ENCODE peak calls at places on chromosomes 12 and 14, in eight cellular contexts. P is GM10248, N is stomach, O is AG09309, U is astrocyte of the spinal cord, W is B cell, H is lung, C is right atrium auricular region. T is an unnamed sample.

GRCh38 chr12:62813031-62813829 is 121.7 kb downstream of the PPM1H start:
- DNase-seq in P (peak), N (peak), O (peak), U (peak), W (peak), H (peak), C (peak), T (peak)

GRCh38 chr12:78671295-78671694 is 193.3 kb upstream of the SYT1 start:
- DNase-seq in P (no peak), N (no peak), O (no peak), U (peak), W (no peak), H (no peak), C (no peak), T (peak)

GRCh38 chr14:80638620-80639215 is 302.8 kb downstream of the CEP128 start:
- DNase-seq in P (no peak), N (no peak), O (peak), U (peak), W (no peak), H (no peak), C (no peak), T (peak)

GRCh38 chr12:125140918-125141573 is 75.8 kb downstream of the AACS start:
- DNase-seq in P (no peak), N (no peak), O (peak), U (peak), W (no peak), H (no peak), C (no peak), T (peak)

GRCh38 chr14:60349663-60350365 is 100.8 kb downstream of the PPM1A start:
- DNase-seq in P (peak), N (peak), O (peak), U (peak), W (peak), H (no peak), C (no peak), T (peak)

GRCh38 chr14:99673328-99674063 is 10.6 kb upstream of the CYP46A1 start:
- DNase-seq in P (no peak), N (no peak), O (no peak), U (no peak), W (no peak), H (no peak), C (no peak), T (no peak)

GRCh38 chr14:90580381-90581335 is 183.8 kb downstream of the CALM1 start:
- DNase-seq in P (no peak), N (no peak), O (no peak), U (peak), W (no peak), H (no peak), C (no peak), T (no peak)

GRCh38 chr14:62691613-62692489 is 353.4 kb downstream of the KCNH5 start:
- DNase-seq in P (no peak), N (peak), O (peak), U (peak), W (no peak), H (peak), C (no peak), T (peak)

GRCh38 chr14:22976620-22977433 is 5.5 kb downstream of the AJUBA start:
- DNase-seq in P (no peak), N (peak), O (no peak), U (peak), W (no peak), H (peak), C (no peak), T (peak)

GRCh38 chr14:55578511-55578910 is 1.5 kb upstream of the KTN1 start:
- DNase-seq in P (no peak), N (no peak), O (no peak), U (no peak), W (no peak), H (no peak), C (no peak), T (no peak)

GRCh38 chr12:55823419-55823818 is 5.6 kb downstream of the ORMDL2 start:
- DNase-seq in P (no peak), N (no peak), O (no peak), U (no peak), W (no peak), H (no peak), C (no peak), T (no peak)

GRCh38 chr12:108815875-108816594 is 41.3 kb downstream of the SSH1 start:
- DNase-seq in P (no peak), N (no peak), O (no peak), U (no peak), W (no peak), H (no peak), C (no peak), T (peak)

GRCh38 chr12:15534870-15535269 is 212.6 kb downstream of the PTPRO start:
- DNase-seq in P (no peak), N (no peak), O (no peak), U (no peak), W (no peak), H (peak), C (no peak), T (peak)

GRCh38 chr12:102645968-102646367 is 165.6 kb upstream of the IGF1 start:
- DNase-seq in P (no peak), N (no peak), O (no peak), U (no peak), W (no peak), H (no peak), C (no peak), T (no peak)

GRCh38 chr12:124474709-124475108 is 92.7 kb downstream of the NCOR2 start:
- DNase-seq in P (no peak), N (no peak), O (no peak), U (no peak), W (no peak), H (no peak), C (no peak), T (no peak)

GRCh38 chr12:68137278-68137930 is 22.1 kb downstream of the IFNG start:
- DNase-seq in P (no peak), N (no peak), O (no peak), U (no peak), W (no peak), H (no peak), C (no peak), T (no peak)

GRCh38 chr14:90512332-90512951 is 115.6 kb downstream of the CALM1 start:
- DNase-seq in P (no peak), N (peak), O (no peak), U (no peak), W (no peak), H (no peak), C (no peak), T (no peak)

GRCh38 chr12:13196302-13196921 is at the start of gene EMP1:
- DNase-seq in P (peak), N (peak), O (peak), U (peak), W (peak), H (peak), C (peak), T (peak)

GRCh38 chr12:28870839-28871440 is 278.1 kb upstream of the FAR2 start:
- DNase-seq in P (no peak), N (no peak), O (no peak), U (peak), W (no peak), H (no peak), C (no peak), T (peak)

GRCh38 chr14:99527427-99528076 is 46.3 kb downstream of the CCNK start:
- DNase-seq in P (no peak), N (no peak), O (no peak), U (no peak), W (no peak), H (no peak), C (no peak), T (no peak)

GRCh38 chr12:106025129-106025528 is 113.6 kb downstream of the NUAK1 start:
- DNase-seq in P (no peak), N (no peak), O (no peak), U (no peak), W (no peak), H (no peak), C (no peak), T (no peak)

GRCh38 chr14:53953828-53954550 is 2.6 kb downstream of the BMP4 start:
- DNase-seq in P (no peak), N (no peak), O (no peak), U (peak), W (no peak), H (no peak), C (no peak), T (peak)

GRCh38 chr14:60931206-60931605 is 49.7 kb downstream of the TRMT5 start:
- DNase-seq in P (no peak), N (no peak), O (no peak), U (peak), W (no peak), H (no peak), C (no peak), T (no peak)

GRCh38 chr14:69090187-69090789 is 62.6 kb downstream of the DCAF5 start:
- DNase-seq in P (no peak), N (no peak), O (no peak), U (peak), W (peak), H (no peak), C (no peak), T (peak)

GRCh38 chr14:60008042-60008441 is 83.7 kb upstream of the PCNX4 start:
- DNase-seq in P (no peak), N (no peak), O (no peak), U (no peak), W (no peak), H (no peak), C (no peak), T (no peak)

GRCh38 chr12:119540476-119540875 is 53.1 kb upstream of the TMEM233 start:
- DNase-seq in P (no peak), N (no peak), O (no peak), U (no peak), W (no peak), H (no peak), C (no peak), T (no peak)

GRCh38 chr14:22438742-22439141 is 150.3 kb downstream of the DAD1 start:
- DNase-seq in P (no peak), N (no peak), O (no peak), U (no peak), W (no peak), H (no peak), C (no peak), T (no peak)

GRCh38 chr14:101035466-101036225 is 132.1 kb upstream of the RTL1 start:
- DNase-seq in P (no peak), N (no peak), O (no peak), U (no peak), W (no peak), H (no peak), C (no peak), T (no peak)

GRCh38 chr12:102169922-102170698 is 27.5 kb downstream of the PMCH start:
- DNase-seq in P (peak), N (no peak), O (no peak), U (peak), W (peak), H (no peak), C (no peak), T (peak)

GRCh38 chr12:12017798-12018197 is 52.9 kb upstream of the BCL2L14 start:
- DNase-seq in P (no peak), N (no peak), O (no peak), U (no peak), W (no peak), H (no peak), C (no peak), T (no peak)

GRCh38 chr14:54881235-54881760 is 21.3 kb downstream of the GCH1 start:
- DNase-seq in P (no peak), N (no peak), O (no peak), U (peak), W (peak), H (no peak), C (no peak), T (peak)

GRCh38 chr14:31291210-31291609 is 83.6 kb upstream of the HECTD1 start:
- DNase-seq in P (no peak), N (no peak), O (no peak), U (peak), W (no peak), H (no peak), C (no peak), T (no peak)

GRCh38 chr12:117486840-117487659 is 125.6 kb upstream of the NOS1 start:
- DNase-seq in P (no peak), N (peak), O (no peak), U (peak), W (no peak), H (no peak), C (no peak), T (peak)

GRCh38 chr14:78143489-78144145 is 26.6 kb upstream of the NRXN3 start:
- DNase-seq in P (no peak), N (no peak), O (no peak), U (peak), W (no peak), H (no peak), C (no peak), T (peak)

GRCh38 chr12:45918818-45919217 is 71.6 kb downstream of the SCAF11 start:
- DNase-seq in P (no peak), N (no peak), O (no peak), U (no peak), W (no peak), H (no peak), C (no peak), T (no peak)

GRCh38 chr14:61211476-61212262 is 69.5 kb downstream of the TMEM30B start:
- DNase-seq in P (no peak), N (no peak), O (no peak), U (no peak), W (no peak), H (no peak), C (no peak), T (no peak)

GRCh38 chr14:29536886-29537511 is 390.6 kb downstream of the PRKD1 start:
- DNase-seq in P (no peak), N (no peak), O (peak), U (peak), W (no peak), H (no peak), C (no peak), T (peak)
- TF ChIP-seq CTCF in P (no peak), N (no peak), O (peak), U (peak), W (peak), H (no peak), C (peak), T (peak)

GRCh38 chr12:613996-614726 is 49.1 kb downstream of the NINJ2 start:
- DNase-seq in P (peak), N (peak), O (no peak), U (peak), W (peak), H (no peak), C (no peak), T (peak)
- TF ChIP-seq CTCF in P (peak), N (peak), O (peak), U (peak), W (peak), H (no peak), C (peak), T (no peak)

GRCh38 chr12:64678248-64678647 is 68.0 kb downstream of the RASSF3 start:
- DNase-seq in P (no peak), N (no peak), O (no peak), U (no peak), W (no peak), H (no peak), C (no peak), T (no peak)
- TF ChIP-seq CTCF in P (no peak), N (no peak), O (no peak), U (no peak), W (peak), H (no peak), C (no peak), T (no peak)

GRCh38 chr14:96038920-96039632 is at the start of gene C14orf132:
- DNase-seq in P (peak), N (peak), O (no peak), U (peak), W (peak), H (peak), C (peak), T (no peak)

GRCh38 chr14:96040836-96041371 is 1.7 kb downstream of the C14orf132 start:
- DNase-seq in P (no peak), N (no peak), O (no peak), U (no peak), W (no peak), H (no peak), C (no peak), T (no peak)

GRCh38 chr14:96038558-96038919 is 623 bp upstream of the C14orf132 start:
- DNase-seq in P (no peak), N (no peak), O (no peak), U (no peak), W (peak), H (no peak), C (no peak), T (no peak)

GRCh38 chr14:96039633-96040311 is 610 bp downstream of the C14orf132 start:
- DNase-seq in P (no peak), N (no peak), O (no peak), U (peak), W (peak), H (no peak), C (no peak), T (no peak)

DNA sequence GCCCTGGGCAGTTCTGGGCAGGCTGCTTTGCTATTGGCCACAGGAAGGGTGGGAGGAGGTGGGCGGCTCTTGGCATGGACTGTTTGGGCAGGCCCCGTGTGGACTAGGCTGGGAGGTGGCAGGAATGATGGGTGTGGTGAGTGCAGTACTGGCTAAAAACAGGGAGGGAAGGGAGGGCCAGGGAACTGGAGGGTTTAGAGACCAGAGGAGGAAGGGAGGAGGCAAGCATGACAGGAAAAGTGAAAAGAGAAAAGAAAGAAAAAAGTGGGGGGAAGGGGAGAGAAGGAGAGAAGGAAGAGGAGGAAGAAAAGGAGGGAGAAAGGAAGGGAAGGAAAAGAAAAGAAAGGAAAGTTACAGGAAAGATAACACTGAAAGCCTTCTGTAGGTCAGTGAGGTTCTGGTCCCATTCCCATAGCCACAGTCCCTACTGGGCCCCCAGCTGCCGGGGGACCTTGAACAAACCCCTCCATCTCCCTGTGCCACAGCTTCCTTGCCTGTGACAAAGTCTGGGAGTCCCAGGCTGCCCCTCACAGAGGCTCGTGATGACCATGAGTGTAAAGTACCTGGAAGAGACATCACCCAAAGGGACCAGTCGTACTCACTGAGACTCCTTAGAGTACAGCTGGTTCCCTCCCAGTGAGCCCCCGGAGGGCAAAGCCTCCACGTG is 1.1 kb upstream of the C14orf132 start:
- DNase-seq in P (no peak), N (peak), O (no peak), U (no peak), W (no peak), H (peak), C (peak), T (peak)
- TF ChIP-seq CTCF in P (no peak), N (no peak), O (no peak), U (no peak), W (no peak), H (no peak), C (no peak), T (no peak)

DNA sequence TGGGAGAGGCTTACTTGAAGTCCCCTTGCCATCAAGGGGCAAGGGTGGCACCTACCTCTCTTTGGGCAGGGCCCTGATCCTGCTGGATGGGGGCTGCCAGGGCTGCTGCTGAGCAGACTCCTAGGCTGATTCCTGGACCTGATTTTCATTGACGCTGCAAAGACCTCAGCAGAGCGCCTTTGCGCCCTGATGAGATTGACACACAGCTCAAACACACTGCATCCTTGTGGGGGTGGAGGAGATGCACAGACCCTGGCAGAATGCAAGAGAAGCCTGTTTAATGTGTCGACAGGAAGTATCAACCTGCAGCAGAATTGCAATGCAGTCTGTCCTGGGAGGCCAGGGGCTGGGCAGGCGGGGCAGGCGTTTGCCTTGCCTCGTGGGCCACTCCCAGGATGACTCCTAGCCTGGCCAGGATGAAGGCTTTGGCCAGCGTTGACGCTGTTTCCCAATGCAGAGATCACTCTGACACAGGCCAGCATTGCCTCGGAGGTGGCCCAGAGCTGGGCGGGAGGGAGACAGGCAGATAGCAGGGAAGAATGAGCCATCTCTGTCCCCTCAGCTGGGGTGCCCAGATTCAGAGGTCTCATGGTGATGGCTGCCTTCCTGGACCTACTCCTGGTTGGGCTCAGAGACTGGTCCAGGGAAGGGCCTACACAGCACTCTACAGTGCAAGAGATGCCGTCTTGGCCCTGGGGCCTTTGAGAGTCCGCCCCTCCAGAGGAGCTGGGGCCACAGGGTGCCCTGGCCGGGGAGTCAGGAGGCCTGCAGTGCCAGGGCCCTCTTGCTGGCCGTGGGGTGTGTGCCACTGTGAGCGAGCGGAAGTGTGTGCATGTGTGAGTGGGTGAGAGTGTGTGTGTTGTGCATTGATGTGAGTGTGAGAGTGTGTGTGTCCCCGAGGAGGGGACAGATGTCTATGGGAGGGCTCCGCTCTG is 108.3 kb downstream of the KIF26A start:
- DNase-seq in P (no peak), N (peak), O (no peak), U (no peak), W (no peak), H (no peak), C (no peak), T (no peak)
- TF ChIP-seq CTCF in P (no peak), N (no peak), O (no peak), U (no peak), W (no peak), H (no peak), C (no peak), T (no peak)

DNA sequence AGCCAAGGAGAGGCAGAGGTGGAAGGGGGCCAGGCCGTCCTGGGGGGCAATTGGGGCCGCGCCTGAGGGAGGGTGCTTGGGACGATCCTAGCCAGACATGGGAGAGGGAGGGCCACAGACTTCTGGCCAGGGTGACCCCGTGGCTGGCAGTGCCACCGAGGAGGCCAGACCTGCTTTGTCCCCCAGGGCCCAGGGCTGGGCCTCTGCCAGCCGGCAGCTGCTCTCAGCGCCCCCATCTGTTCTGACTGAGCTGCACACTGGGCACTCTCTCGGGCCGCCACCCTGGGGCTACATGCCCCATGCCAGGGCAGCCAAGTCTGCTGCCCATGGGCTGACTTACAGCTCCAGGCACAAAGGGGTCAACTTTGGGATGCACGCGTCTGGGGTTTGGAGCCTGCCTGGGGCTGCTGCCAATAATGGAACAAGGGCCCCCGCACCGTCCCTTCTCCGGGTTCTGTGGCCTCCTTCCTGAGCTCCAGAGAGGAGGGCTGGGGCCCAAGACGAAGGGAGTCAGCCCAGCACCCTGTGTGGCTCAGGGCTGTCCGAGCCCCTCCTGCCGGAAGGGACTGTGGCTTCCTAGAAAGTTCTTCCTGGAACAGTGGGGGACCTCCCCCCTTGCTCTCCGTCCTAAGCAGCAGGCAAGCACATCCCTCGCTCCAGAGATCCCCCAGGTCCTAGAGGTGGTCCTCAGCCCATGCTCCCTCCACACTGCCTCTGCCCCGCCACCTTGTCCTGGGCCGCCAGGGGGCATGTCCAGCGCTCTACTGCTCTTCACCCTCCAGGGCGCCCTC is 1.1 kb downstream of the ADSS1 start:
- DNase-seq in P (no peak), N (peak), O (no peak), U (peak), W (peak), H (no peak), C (no peak), T (no peak)
- TF ChIP-seq CTCF in P (no peak), N (no peak), O (peak), U (peak), W (no peak), H (no peak), C (no peak), T (peak)